ENCODE peak calls at places on chromosomes 13 and 19, in six cellular contexts. R is stimulated activated CD4-positive, alpha-beta T cell treated with anti-CD3 and anti-CD28 coated beads, Interleukin-2, amount 100 ng/mL, for 48 hours; O is fibroblast of the aortic adventitia; I is A673; F is ELR; P is CD8-positive, alpha-beta T cell. T is an unnamed sample.

GRCh38 chr13:55244991-55245644 is 1895.6 kb upstream of the PRR20A start:
- DNase-seq in R (no peak), O (no peak), I (peak), F (no peak), P (no peak), T (peak)

GRCh38 chr13:97856001-97856675 is 97.3 kb upstream of the IPO5 start:
- DNase-seq in R (no peak), O (no peak), I (peak), F (no peak), P (no peak), T (no peak)

GRCh38 chr13:95153647-95154405 is 147.4 kb downstream of the ABCC4 start:
- DNase-seq in R (no peak), O (peak), I (peak), F (peak), P (no peak), T (peak)

GRCh38 chr19:19361075-19361594 is 40.5 kb downstream of the MAU2 start:
- DNase-seq in R (peak), O (peak), I (peak), F (peak), P (peak), T (peak)

GRCh38 chr19:3586124-3586626 is 897 bp downstream of the GIPC3 start:
- DNase-seq in R (peak), O (no peak), I (peak), F (no peak), P (peak), T (no peak)

GRCh38 chr19:6060600-6061391 is 49.5 kb downstream of the RFX2 start:
- DNase-seq in R (peak), O (peak), I (no peak), F (peak), P (peak), T (no peak)

GRCh38 chr13:72886272-72887062 is 104.5 kb downstream of the PIBF1 start:
- DNase-seq in R (no peak), O (peak), I (no peak), F (no peak), P (no peak), T (peak)

GRCh38 chr13:106596287-106596937 is 28.5 kb upstream of the ARGLU1 start:
- DNase-seq in R (no peak), O (peak), I (no peak), F (no peak), P (no peak), T (no peak)

GRCh38 chr13:66933994-66934393 is 296.1 kb downstream of the PCDH9 start:
- DNase-seq in R (no peak), O (peak), I (no peak), F (peak), P (no peak), T (peak)

GRCh38 chr13:102903659-102904407 is 58.0 kb downstream of the ERCC5 start:
- DNase-seq in R (no peak), O (peak), I (peak), F (peak), P (no peak), T (peak)

GRCh38 chr19:45439569-45440258 is 16.0 kb upstream of the ERCC1 start:
- DNase-seq in R (peak), O (peak), I (peak), F (peak), P (peak), T (peak)

GRCh38 chr13:72808917-72809500 is 27.1 kb downstream of the PIBF1 start:
- DNase-seq in R (no peak), O (peak), I (peak), F (peak), P (no peak), T (peak)

GRCh38 chr19:14699641-14700040 is 9.8 kb downstream of the ZNF333 start:
- DNase-seq in R (no peak), O (no peak), I (no peak), F (no peak), P (no peak), T (no peak)